ENCODE peak calls at places on chromosome 10, in five cellular contexts. G is activated naive CD8-positive, alpha-beta T cell treated with anti-CD3 and anti-CD28 coated beads for 36 hours; W is mesendoderm; I is NCI-H1105 treated with DMSO at 0.1 percent for 48 hours; S is stimulated activated CD4-positive, alpha-beta T cell treated with anti-CD3 and anti-CD28 coated beads, Interleukin-2, amount 100 ng/mL, for 24 hours. H is an unnamed sample.

GRCh38 chr10:93115661-93116383 is 42.1 kb downstream of the CYP26A1 start:
- DNase-seq in G (peak; percentile 51), W (peak; percentile 89), I (no peak), S (peak; percentile 74), H (peak; percentile 41)

GRCh38 chr10:101903827-101904520 is 60.4 kb upstream of the KCNIP2 start:
- DNase-seq in G (peak; percentile 40), W (no peak), I (peak; percentile 84), S (peak; percentile 16), H (no peak)

GRCh38 chr10:62384057-62384446 is 9.9 kb downstream of the ZNF365 start:
- DNase-seq in G (no peak), W (no peak), I (no peak), S (peak; percentile 21), H (peak; percentile 72)

GRCh38 chr10:124532106-124532641 is 70.6 kb downstream of the LHPP start:
- DNase-seq in G (no peak), W (peak; percentile 82), I (no peak), S (no peak), H (no peak)

GRCh38 chr10:6195376-6195775 is 7.4 kb upstream of the PFKFB3 start:
- DNase-seq in G (no peak), W (no peak), I (no peak), S (no peak), H (no peak)

GRCh38 chr10:104090597-104090996 is 4.9 kb upstream of the COL17A1 start:
- DNase-seq in G (no peak), W (no peak), I (no peak), S (no peak), H (no peak)

GRCh38 chr10:71713135-71714040 is 6.2 kb downstream of the C10orf105 start:
- DNase-seq in G (peak; percentile 56), W (peak; percentile 60), I (no peak), S (peak; percentile 48), H (peak; percentile 42)

GRCh38 chr10:105586451-105587098 is 945.5 kb downstream of the SORCS3 start:
- DNase-seq in G (no peak), W (no peak), I (no peak), S (no peak), H (no peak)

GRCh38 chr10:114095676-114096331 is 52.1 kb downstream of the ADRB1 start:
- DNase-seq in G (no peak), W (no peak), I (no peak), S (no peak), H (no peak)

GRCh38 chr10:99537381-99538286 is 4.9 kb downstream of the NKX2-3 start:
- DNase-seq in G (no peak), W (no peak), I (no peak), S (no peak), H (no peak)

GRCh38 chr10:93346712-93347111 is 135.4 kb downstream of the MYOF start:
- DNase-seq in G (no peak), W (peak; percentile 85), I (no peak), S (no peak), H (no peak)

GRCh38 chr10:15123749-15124184 is 26.6 kb downstream of the RPP38 start:
- DNase-seq in G (no peak), W (no peak), I (no peak), S (no peak), H (peak; percentile 23)

GRCh38 chr10:7045891-7046599 is 364.8 kb downstream of the SFMBT2 start:
- DNase-seq in G (no peak), W (no peak), I (no peak), S (no peak), H (no peak)

GRCh38 chr10:59234814-59235429 is 58.5 kb downstream of the PHYHIPL start:
- DNase-seq in G (no peak), W (peak; percentile 31), I (peak; percentile 39), S (no peak), H (no peak)

GRCh38 chr10:95502377-95502776 is 58.8 kb downstream of the SORBS1 start:
- DNase-seq in G (no peak), W (no peak), I (no peak), S (no peak), H (no peak)

GRCh38 chr10:29081971-29082699 is 206.7 kb upstream of the LYZL1 start:
- DNase-seq in G (no peak), W (no peak), I (no peak), S (no peak), H (no peak)

GRCh38 chr10:30986027-30986672 is 45.5 kb downstream of the ZNF438 start:
- DNase-seq in G (no peak), W (no peak), I (no peak), S (no peak), H (peak; percentile 27)

GRCh38 chr10:45373783-45374450 is at the start of gene ALOX5:
- DNase-seq in G (peak; percentile 20), W (peak; percentile 66), I (peak; percentile 44), S (peak; percentile 26), H (peak; percentile 10)

GRCh38 chr10:116850058-116850611 is 836 bp downstream of the ENO4 start:
- DNase-seq in G (no peak), W (peak; percentile 76), I (no peak), S (no peak), H (no peak)

GRCh38 chr10:23171232-23171876 is 20.8 kb upstream of the PTF1A start:
- DNase-seq in G (no peak), W (peak; percentile 65), I (no peak), S (no peak), H (no peak)

GRCh38 chr10:71966046-71967004 is 2.1 kb downstream of the CHST3 start:
- DNase-seq in G (no peak), W (peak; percentile 17), I (no peak), S (no peak), H (no peak)

GRCh38 chr10:88289342-88289741 is 293.8 kb downstream of the RNLS start:
- DNase-seq in G (no peak), W (no peak), I (no peak), S (no peak), H (no peak)

GRCh38 chr10:67261300-67261797 is 335.5 kb downstream of the LRRTM3 start:
- DNase-seq in G (no peak), W (no peak), I (no peak), S (no peak), H (no peak)

GRCh38 chr10:103926722-103927319 is 8.8 kb upstream of the STN1 start:
- DNase-seq in G (no peak), W (no peak), I (no peak), S (no peak), H (no peak)

GRCh38 chr10:91931526-91932190 is 8.1 kb downstream of the BTAF1 start:
- DNase-seq in G (no peak), W (peak; percentile 42), I (no peak), S (no peak), H (no peak)

GRCh38 chr10:70441161-70441876 is at the start of gene NODAL:
- DNase-seq in G (peak; percentile 11), W (peak; percentile 81), I (no peak), S (peak; percentile 15), H (no peak)

GRCh38 chr10:83582407-83583095 is 556.8 kb upstream of the GHITM start:
- DNase-seq in G (no peak), W (no peak), I (no peak), S (no peak), H (no peak)

GRCh38 chr10:44036425-44036824 is 348.5 kb downstream of the CXCL12 start:
- DNase-seq in G (no peak), W (no peak), I (no peak), S (no peak), H (no peak)

GRCh38 chr10:114970515-114970914 is 32.5 kb downstream of the TRUB1 start:
- DNase-seq in G (no peak), W (peak; percentile 90), I (no peak), S (no peak), H (peak; percentile 6)

GRCh38 chr10:786666-787512 is 97.4 kb upstream of the DIP2C start:
- DNase-seq in G (no peak), W (no peak), I (no peak), S (no peak), H (no peak)

H was measured in T-helper 2 cell treated with Interferon-gamma antibody and Interleukin-4, amounts not matched to agents 5 μg/mL and 100 μg/mL, for 36 hours.